ENCODE peak calls at places on chromosomes 7 and 10, in eight cellular contexts. X is NCI-H1092, K is HS-5, A is GM12865, J is T-helper 17 cell, G is left kidney, P is T-helper 2 cell, F is WTC11. R is an unnamed sample.
A peak's percentile ranks its signal among the peaks of the same experiment; 100 is the strongest.

GRCh38 chr7:156209087-156209486 is 396.8 kb upstream of the SHH start:
- DNase-seq in X (no peak), K (no peak), A (no peak), J (no peak), G (no peak), P (no peak), F (no peak), R (no peak)

GRCh38 chr7:123674399-123675091 is 18.9 kb downstream of the LMOD2 start:
- DNase-seq in X (no peak), K (peak; percentile 30), A (no peak), J (no peak), G (no peak), P (no peak), F (no peak), R (no peak)

GRCh38 chr7:513521-514166 is 6.0 kb downstream of the PDGFA start:
- DNase-seq in X (no peak), K (no peak), A (no peak), J (no peak), G (no peak), P (no peak), F (no peak), R (no peak)

GRCh38 chr7:39375874-39376190 is 190.4 kb upstream of the YAE1 start:
- DNase-seq in X (no peak), K (no peak), A (no peak), J (no peak), G (no peak), P (no peak), F (no peak), R (no peak)

GRCh38 chr7:130838738-130839137 is 104.7 kb upstream of the KLF14 start:
- DNase-seq in X (no peak), K (peak; percentile 95), A (peak; percentile 67), J (no peak), G (no peak), P (peak; percentile 71), F (no peak), R (peak; percentile 98)

GRCh38 chr10:99562631-99563030 is 29.9 kb downstream of the NKX2-3 start:
- DNase-seq in X (no peak), K (no peak), A (no peak), J (no peak), G (no peak), P (no peak), F (no peak), R (no peak)

GRCh38 chr7:54831046-54831643 is 72.1 kb upstream of the SEC61G start:
- DNase-seq in X (no peak), K (no peak), A (no peak), J (no peak), G (no peak), P (no peak), F (no peak), R (no peak)

GRCh38 chr10:48464871-48465736 is 139.8 kb downstream of the ARHGAP22 start:
- DNase-seq in X (no peak), K (no peak), A (no peak), J (no peak), G (peak; percentile 54), P (no peak), F (no peak), R (no peak)

GRCh38 chr7:40009301-40009700 is 59.2 kb downstream of the CDK13 start:
- DNase-seq in X (no peak), K (no peak), A (no peak), J (no peak), G (no peak), P (no peak), F (no peak), R (no peak)

GRCh38 chr7:28032738-28033380 is 147.7 kb downstream of the JAZF1 start:
- DNase-seq in X (no peak), K (no peak), A (no peak), J (no peak), G (peak; percentile 42), P (no peak), F (peak; percentile 45), R (no peak)

GRCh38 chr7:147547252-147547897 is 1043.2 kb upstream of the C7orf33 start:
- DNase-seq in X (peak; percentile 15), K (no peak), A (peak; percentile 16), J (no peak), G (peak; percentile 58), P (peak; percentile 29), F (peak; percentile 61), R (no peak)

GRCh38 chr7:1096156-1097119 is 8.5 kb downstream of the GPER1 start:
- DNase-seq in X (peak; percentile 56), K (no peak), A (no peak), J (no peak), G (no peak), P (no peak), F (no peak), R (no peak)

GRCh38 chr7:22726345-22726848 is 603 bp upstream of the IL6 start:
- DNase-seq in X (peak; percentile 50), K (peak; percentile 76), A (peak; percentile 74), J (peak; percentile 25), G (peak; percentile 62), P (peak; percentile 71), F (peak; percentile 58), R (peak; percentile 66)

GRCh38 chr10:115982076-115982475 is 290.9 kb downstream of the GFRA1 start:
- DNase-seq in X (no peak), K (no peak), A (no peak), J (no peak), G (no peak), P (no peak), F (no peak), R (no peak)

GRCh38 chr7:91846436-91846835 is 34.1 kb downstream of the MTERF1 start:
- DNase-seq in X (no peak), K (no peak), A (no peak), J (no peak), G (no peak), P (no peak), F (no peak), R (no peak)

GRCh38 chr10:114174462-114175190 is 623 bp upstream of the CCDC186 start:
- DNase-seq in X (peak; percentile 12), K (peak; percentile 41), A (peak; percentile 34), J (no peak), G (no peak), P (peak; percentile 50), F (no peak), R (peak; percentile 22)

GRCh38 chr7:66877577-66878300 is 43.3 kb upstream of the TMEM248 start:
- DNase-seq in X (no peak), K (no peak), A (peak; percentile 77), J (no peak), G (no peak), P (peak; percentile 67), F (no peak), R (no peak)

R was measured in HFF-Myc.